ENCODE peak calls at places on chromosomes 13 and 19, in nine cellular contexts. Y, C, O, V, H, B, G, W and J are unnamed samples.
A peak's percentile ranks its signal among the peaks of the same experiment; 100 is the strongest.

GRCh38 chr19:48940902-48941301 is 7.4 kb downstream of the DHDH start:
- DNase-seq in C (no peak), V (no peak), G (no peak), B (no peak), W (no peak), Y (no peak), O (no peak), H (no peak), J (no peak)

GRCh38 chr13:112056284-112056727 is 10.6 kb upstream of the SOX1 start:
- DNase-seq in C (no peak), G (peak; percentile 73), B (no peak), V (no peak), W (no peak), Y (no peak), O (no peak), H (no peak), J (no peak)

GRCh38 chr19:54430306-54431254 is 15.3 kb downstream of the TTYH1 start:
- DNase-seq in G (peak; percentile 74), Y (peak; percentile 83), W (no peak), H (no peak), B (no peak), O (no peak), V (no peak), C (no peak), J (no peak)

GRCh38 chr13:77874406-77874805 is 44.2 kb downstream of the EDNRB start:
- DNase-seq in B (no peak), H (no peak), G (no peak), W (peak; percentile 80), C (no peak), Y (no peak), O (no peak), V (peak; percentile 53), J (no peak)

GRCh38 chr13:20780318-20780717 is 6.6 kb upstream of the EEF1AKMT1 start:
- DNase-seq in H (no peak), O (no peak), W (no peak), V (no peak), B (no peak), Y (no peak), G (no peak), C (no peak), J (no peak)

GRCh38 chr19:12757544-12758274 is 6.1 kb downstream of the BEST2 start:
- DNase-seq in W (peak; percentile 61), G (peak; percentile 90), C (no peak), H (peak; percentile 83), B (peak; percentile 86), Y (peak; percentile 90), V (peak; percentile 72), O (peak; percentile 34), J (peak; percentile 63)

GRCh38 chr19:4094761-4095487 is 28.2 kb upstream of the ZBTB7A start:
- DNase-seq in G (no peak), Y (no peak), V (no peak), B (no peak), H (no peak), O (no peak), W (no peak), C (no peak), J (no peak)

GRCh38 chr19:7356899-7357627 is 8.3 kb downstream of the ARHGEF18 start:
- DNase-seq in C (no peak), B (no peak), O (no peak), G (no peak), V (no peak), W (no peak), Y (no peak), H (no peak), J (no peak)

GRCh38 chr19:12939292-12939606 is 840 bp downstream of the CALR start:
- DNase-seq in G (peak; percentile 31), W (peak; percentile 66), C (no peak), Y (no peak), O (no peak), H (no peak), B (no peak), V (no peak), J (no peak)

GRCh38 chr19:57263244-57263643 is 17.0 kb upstream of the ZNF460 start:
- DNase-seq in C (no peak), G (no peak), W (no peak), Y (no peak), H (no peak), V (no peak), O (no peak), B (no peak), J (no peak)

GRCh38 chr13:33639158-33639557 is 178.8 kb upstream of the RFC3 start:
- DNase-seq in W (peak; percentile 44), H (no peak), B (no peak), O (peak; percentile 69), Y (no peak), V (no peak), C (peak; percentile 97), G (no peak), J (no peak)

GRCh38 chr19:18009412-18010066 is 1.6 kb downstream of the ARRDC2 start:
- DNase-seq in H (no peak), W (peak; percentile 17), O (no peak), C (no peak), G (no peak), B (no peak), Y (no peak), V (no peak), J (no peak)

GRCh38 chr13:40352385-40352778 is 314.1 kb downstream of the FOXO1 start:
- DNase-seq in Y (no peak), G (no peak), H (no peak), B (no peak), W (no peak), O (no peak), V (no peak), C (no peak), J (no peak)

GRCh38 chr19:14408641-14409120 is 10.5 kb downstream of the DDX39A start:
- DNase-seq in B (no peak), O (no peak), W (no peak), Y (no peak), V (no peak), G (no peak), C (no peak), H (no peak), J (no peak)

GRCh38 chr13:78121001-78121400 is 202.4 kb upstream of the EDNRB start:
- DNase-seq in V (no peak), W (no peak), H (no peak), G (no peak), C (no peak), B (no peak), O (no peak), Y (no peak), J (no peak)

GRCh38 chr13:94175076-94175475 is 304.4 kb downstream of the DCT start:
- DNase-seq in H (no peak), B (no peak), V (no peak), C (no peak), O (no peak), Y (no peak), W (no peak), G (no peak), J (no peak)

GRCh38 chr13:24923305-24923640 is 159.3 kb downstream of the RNF17 start:
- DNase-seq in B (no peak), C (peak; percentile 55), V (peak; percentile 88), W (peak; percentile 75), Y (no peak), O (peak; percentile 58), H (no peak), G (no peak), J (no peak)

GRCh38 chr19:7421941-7422744 is 66.7 kb downstream of the PEX11G start:
- DNase-seq in B (no peak), W (no peak), G (no peak), O (no peak), Y (no peak), C (no peak), H (no peak), V (no peak), J (no peak)

GRCh38 chr19:29259153-29259552 is 46.2 kb upstream of the UQCRFS1 start:
- DNase-seq in G (peak; percentile 20), Y (no peak), C (no peak), H (no peak), V (no peak), B (no peak), W (no peak), O (no peak), J (no peak)
- TF ChIP-seq CTCF in G (peak; percentile 39), Y (no peak), C (peak; percentile 36), H (peak; percentile 33), V (peak; percentile 2), B (no peak), W (peak; percentile 13), O (peak; percentile 16), J (no peak)

GRCh38 chr13:58625703-58626389 is 994.3 kb downstream of the PCDH17 start:
- DNase-seq in Y (no peak), C (no peak), O (no peak), G (no peak), V (no peak), B (peak; percentile 23), H (no peak), W (no peak), J (no peak)
- TF ChIP-seq CTCF in Y (no peak), C (no peak), O (no peak), G (no peak), V (no peak), B (no peak), H (no peak), W (no peak), J (no peak)

DNA sequence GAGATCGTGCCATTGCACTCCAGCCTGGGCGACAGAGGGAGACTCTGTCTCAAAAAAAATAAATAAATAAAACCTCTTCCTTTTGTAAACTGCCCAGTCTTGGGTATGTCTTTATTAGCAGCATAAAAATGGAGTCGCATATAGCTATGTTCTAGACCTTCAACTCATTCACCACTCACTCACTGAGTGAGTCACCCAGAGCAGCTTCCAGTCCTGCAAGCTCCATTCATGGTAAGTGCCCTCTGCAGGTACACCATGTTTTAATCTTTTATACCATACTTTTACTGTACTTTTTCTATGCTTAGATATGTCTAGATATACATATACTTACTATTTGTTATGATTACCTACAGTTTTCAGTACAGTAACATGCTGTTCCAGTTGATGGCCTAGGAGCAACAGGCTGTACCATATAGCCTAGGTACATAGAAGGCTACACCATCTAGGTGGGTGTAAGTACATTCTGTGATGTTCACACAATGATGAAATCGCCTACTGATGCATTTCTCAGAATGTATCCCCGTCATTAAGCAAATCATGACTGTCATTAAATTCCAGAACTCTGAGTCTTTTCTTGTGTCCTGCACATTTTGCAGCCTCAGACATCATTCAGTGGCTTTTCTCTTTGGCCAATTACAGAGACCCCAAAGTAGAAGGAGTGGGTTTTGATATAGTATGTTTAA is 13.7 kb upstream of the FARP1 start:
- DNase-seq in H (no peak), V (peak; percentile 12), G (no peak), W (peak; percentile 77), O (no peak), C (no peak), B (no peak), Y (no peak), J (no peak)
- TF ChIP-seq CTCF in H (no peak), V (no peak), G (no peak), W (no peak), O (no peak), C (no peak), B (no peak), Y (no peak), J (no peak)

DNA sequence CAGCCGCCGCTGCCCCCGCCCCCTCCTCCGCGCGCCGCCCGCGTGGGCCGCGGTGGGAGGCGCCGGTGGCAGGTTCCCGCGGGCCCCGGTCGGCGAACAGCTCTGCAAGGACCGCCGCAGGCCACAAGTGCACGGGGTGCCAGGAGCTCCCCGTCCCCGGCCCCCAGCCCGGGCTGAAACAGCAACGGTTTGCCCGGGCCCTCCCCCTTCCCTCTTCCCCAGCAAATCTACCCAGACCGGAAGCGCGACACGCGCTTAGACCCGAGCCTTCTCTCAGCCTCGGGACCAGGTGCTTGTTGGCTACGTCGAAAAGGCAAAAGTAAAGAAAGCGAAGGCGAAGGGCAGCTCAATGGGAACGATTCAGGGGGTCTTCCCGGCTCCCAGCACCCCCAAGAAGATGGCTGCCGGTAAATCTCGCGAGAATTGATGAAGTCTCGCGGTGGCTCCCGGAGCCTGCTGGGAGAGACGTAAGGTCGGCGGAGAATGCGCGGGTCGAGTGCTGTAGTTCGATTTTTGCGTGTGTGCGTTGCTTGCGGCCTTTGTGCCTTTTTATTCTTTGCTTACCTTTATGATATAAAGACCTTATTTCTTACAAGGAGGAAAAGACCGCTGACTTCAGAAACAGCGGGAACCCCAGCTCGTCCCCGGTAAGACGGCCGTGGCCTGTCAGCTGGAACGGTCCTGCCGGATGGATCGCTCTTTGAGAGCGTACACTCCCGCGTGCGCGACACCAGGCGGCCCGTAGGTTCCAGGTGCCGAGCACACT is at the start of gene RBM26:
- DNase-seq in C (peak; percentile 79), Y (peak; percentile 96), W (peak; percentile 94), G (peak; percentile 95), B (peak; percentile 94), H (peak; percentile 82), V (peak; percentile 96), O (peak; percentile 86), J (peak; percentile 88)
- TF ChIP-seq CTCF in C (peak; percentile 5), Y (no peak), W (no peak), G (peak; percentile 5), B (peak; percentile 22), H (peak; percentile 0), V (no peak), O (no peak), J (no peak)